ENCODE peak calls at places on chromosomes 2 and 18, in seven cellular contexts. A is stimulated activated CD8-positive, alpha-beta memory T cell treated with anti-CD3 and anti-CD28 coated beads, Interleukin-7, amount 100 ng/mL, for 4 hours; B is neuronal stem cell; Y is esophagus muscularis mucosa; S is NCI-H345; V is left ventricle myocardium inferior; R is left kidney. W is an unnamed sample.
A peak's percentile ranks its signal among the peaks of the same experiment; 100 is the strongest.

GRCh38 chr2:10036095-10036879 is 7.1 kb upstream of the KLF11 start:
- DNase-seq in A (peak; percentile 38), B (no peak), Y (no peak), S (no peak), V (peak; percentile 73), R (no peak), W (peak; percentile 74)

GRCh38 chr2:9618410-9618809 is 12.4 kb downstream of the YWHAQ start:
- DNase-seq in A (peak; percentile 24), B (no peak), Y (no peak), S (no peak), V (no peak), R (no peak), W (no peak)

GRCh38 chr2:10046899-10047298 is 3.5 kb downstream of the KLF11 start:
- DNase-seq in A (no peak), B (no peak), Y (no peak), S (no peak), V (no peak), R (no peak), W (no peak)

GRCh38 chr18:73824684-73825083 is 322.9 kb downstream of the FBXO15 start:
- DNase-seq in A (no peak), B (no peak), Y (no peak), S (no peak), V (no peak), R (no peak), W (no peak)

GRCh38 chr2:171069286-171069956 is 91.3 kb downstream of the TLK1 start:
- DNase-seq in A (no peak), B (no peak), Y (no peak), S (no peak), V (no peak), R (no peak), W (no peak)

GRCh38 chr18:7633171-7633570 is 66.1 kb downstream of the PTPRM start:
- DNase-seq in A (no peak), B (no peak), Y (peak; percentile 7), S (no peak), V (no peak), R (no peak), W (no peak)

GRCh38 chr18:11937874-11938478 is 29.9 kb upstream of the MPPE1 start:
- DNase-seq in A (peak; percentile 42), B (peak; percentile 54), Y (no peak), S (peak; percentile 71), V (peak; percentile 68), R (peak; percentile 80), W (peak; percentile 62)

GRCh38 chr18:75135158-75135725 is 73.7 kb downstream of the PTGR3 start:
- DNase-seq in A (no peak), B (no peak), Y (peak; percentile 50), S (no peak), V (no peak), R (no peak), W (no peak)

GRCh38 chr2:60554649-60555065 is 1.2 kb upstream of the BCL11A start:
- DNase-seq in A (no peak), B (no peak), Y (no peak), S (peak; percentile 43), V (no peak), R (peak; percentile 72), W (peak; percentile 35)

GRCh38 chr2:188776634-188777033 is 197.5 kb upstream of the COL3A1 start:
- DNase-seq in A (no peak), B (no peak), Y (no peak), S (no peak), V (no peak), R (no peak), W (no peak)

GRCh38 chr2:207662203-207662602 is 37.0 kb upstream of the METTL21A start:
- DNase-seq in A (no peak), B (no peak), Y (no peak), S (no peak), V (no peak), R (no peak), W (no peak)

GRCh38 chr2:75528221-75528977 is 32.3 kb downstream of the EVA1A start:
- DNase-seq in A (no peak), B (no peak), Y (no peak), S (peak; percentile 85), V (no peak), R (no peak), W (no peak)

GRCh38 chr18:46071615-46071893 is 506 bp downstream of the PSTPIP2 start:
- DNase-seq in A (no peak), B (no peak), Y (no peak), S (no peak), V (no peak), R (peak; percentile 47), W (no peak)

GRCh38 chr2:167471734-167472133 is 583.5 kb downstream of the XIRP2 start:
- DNase-seq in A (no peak), B (no peak), Y (no peak), S (no peak), V (no peak), R (no peak), W (no peak)

GRCh38 chr18:76923485-76924085 is 101.2 kb downstream of the ZNF236 start:
- DNase-seq in A (no peak), B (peak; percentile 15), Y (no peak), S (no peak), V (no peak), R (peak; percentile 53), W (no peak)

GRCh38 chr2:101717041-101717817 is 19.7 kb downstream of the MAP4K4 start:
- DNase-seq in A (no peak), B (no peak), Y (no peak), S (no peak), V (no peak), R (no peak), W (no peak)

GRCh38 chr18:28013064-28013463 is 163.9 kb downstream of the CDH2 start:
- DNase-seq in A (no peak), B (no peak), Y (no peak), S (peak; percentile 14), V (no peak), R (peak; percentile 28), W (no peak)

GRCh38 chr2:228318218-228318617 is 136.7 kb upstream of the SPHKAP start:
- DNase-seq in A (no peak), B (peak; percentile 14), Y (no peak), S (peak; percentile 79), V (no peak), R (peak; percentile 46), W (peak; percentile 56)

GRCh38 chr2:159595410-159596046 is 20.8 kb downstream of the BAZ2B start:
- DNase-seq in A (no peak), B (no peak), Y (no peak), S (no peak), V (no peak), R (peak; percentile 40), W (no peak)

GRCh38 chr2:240329116-240329665 is 106.3 kb upstream of the GPC1 start:
- DNase-seq in A (no peak), B (no peak), Y (no peak), S (no peak), V (no peak), R (no peak), W (no peak)

W was measured in NCI-H1694.